ENCODE peak calls at places on chromosome 10, in four cellular contexts. B, G, O and X are unnamed samples.

GRCh38 chr10:49686651-49687050 is 7.2 kb downstream of the C10orf53 start:
- DNase-seq in G (no peak), B (no peak), O (no peak), X (no peak)

GRCh38 chr10:19847321-19847720 is 31.1 kb downstream of the PLXDC2 start:
- DNase-seq in G (no peak), O (no peak), B (no peak), X (no peak)

GRCh38 chr10:4947635-4948596 is 15.3 kb upstream of the AKR1C1 start:
- DNase-seq in B (no peak), O (no peak), G (peak), X (peak)

GRCh38 chr10:127824826-127825225 is 67.9 kb downstream of the CLRN3 start:
- DNase-seq in G (no peak), B (no peak), O (no peak), X (no peak)

GRCh38 chr10:108562105-108562504 is 1361.2 kb downstream of the XPNPEP1 start:
- DNase-seq in G (no peak), O (no peak), B (no peak), X (no peak)

GRCh38 chr10:32415361-32415760 is 30.6 kb upstream of the CCDC7 start:
- DNase-seq in B (no peak), O (peak), G (no peak), X (no peak)

GRCh38 chr10:47048533-47048905 is 137.3 kb downstream of the PTPN20 start:
- DNase-seq in B (peak), G (no peak), O (no peak), X (no peak)

GRCh38 chr10:36669615-36670325 is 455.6 kb upstream of the ANKRD30A start:
- DNase-seq in B (no peak), G (no peak), O (no peak), X (no peak)

GRCh38 chr10:84588426-84588825 is 260.0 kb downstream of the CCSER2 start:
- DNase-seq in O (no peak), G (no peak), B (no peak), X (no peak)

GRCh38 chr10:91378061-91378460 is 32.1 kb upstream of the HECTD2 start:
- DNase-seq in B (no peak), G (no peak), O (no peak), X (no peak)

GRCh38 chr10:44967596-44967995 is 8.0 kb downstream of the RASSF4 start:
- DNase-seq in B (no peak), O (no peak), G (no peak), X (no peak)

GRCh38 chr10:35375091-35375765 is 38.9 kb downstream of the CCNY start:
- DNase-seq in B (no peak), O (no peak), G (no peak), X (no peak)

GRCh38 chr10:3869036-3869435 is 84.0 kb upstream of the KLF6 start:
- DNase-seq in O (no peak), B (no peak), G (no peak), X (no peak)

GRCh38 chr10:127424594-127425264 is 124.4 kb upstream of the NPS start:
- DNase-seq in B (no peak), O (no peak), G (no peak), X (no peak)

GRCh38 chr10:26994743-26995142 is 105.6 kb downstream of the ANKRD26 start:
- DNase-seq in O (no peak), G (no peak), B (no peak), X (no peak)

GRCh38 chr10:44671321-44671720 is 239.8 kb upstream of the TMEM72 start:
- DNase-seq in B (no peak), G (no peak), O (no peak), X (no peak)

GRCh38 chr10:86400705-86401587 is 34.4 kb upstream of the GRID1 start:
- DNase-seq in O (no peak), B (peak), G (peak), X (peak)

GRCh38 chr10:67697646-67698245 is 1.8 kb upstream of the CTNNA3 start:
- DNase-seq in G (peak), O (peak), B (no peak), X (peak)

GRCh38 chr10:80477813-80478212 is 23.7 kb downstream of the TSPAN14 start:
- DNase-seq in O (peak), G (no peak), B (no peak), X (peak)

GRCh38 chr10:113435881-113436280 is 117.0 kb upstream of the HABP2 start:
- DNase-seq in O (no peak), B (no peak), G (no peak), X (no peak)

GRCh38 chr10:74058658-74059057 is 60.7 kb downstream of the VCL start:
- DNase-seq in B (no peak), G (peak), O (peak), X (peak)

GRCh38 chr10:36441557-36441956 is 683.8 kb upstream of the ANKRD30A start:
- DNase-seq in B (no peak), G (no peak), O (no peak), X (no peak)

GRCh38 chr10:119919271-119919670 is 26.7 kb downstream of the SEC23IP start:
- DNase-seq in O (no peak), G (no peak), B (no peak), X (no peak)

GRCh38 chr10:62456611-62457101 is 82.5 kb downstream of the ZNF365 start:
- DNase-seq in O (no peak), G (no peak), B (no peak), X (no peak)

GRCh38 chr10:99938563-99938962 is 71.2 kb downstream of the DNMBP start:
- DNase-seq in G (no peak), B (no peak), O (no peak), X (no peak)

GRCh38 chr10:99519690-99520039 is 13.1 kb upstream of the NKX2-3 start:
- DNase-seq in O (no peak), B (no peak), G (no peak), X (no peak)

DNA sequence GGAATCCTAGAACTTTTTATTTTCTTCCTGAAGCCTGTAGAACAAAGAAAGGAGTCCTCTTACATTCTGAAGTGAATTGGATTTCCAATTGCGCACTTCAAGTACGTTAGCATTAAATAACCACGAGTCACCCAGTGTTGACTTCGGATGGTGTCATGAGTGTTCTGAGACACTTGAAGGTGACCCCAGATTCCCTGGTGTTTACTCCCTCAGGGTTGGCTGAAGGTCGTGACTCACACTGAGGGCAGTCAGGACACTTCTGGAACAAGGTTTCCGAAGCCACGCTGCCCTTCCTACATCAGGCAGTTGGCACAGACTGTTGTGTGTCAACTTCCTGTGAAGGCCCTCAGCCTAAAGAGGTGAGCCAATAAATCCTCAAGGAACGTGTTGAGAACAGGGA is 186.6 kb upstream of the CELF2 start:
- DNase-seq in G (no peak), B (no peak), O (no peak), X (no peak)
- TF ChIP-seq HMGXB4 in G (no peak), B (no peak), O (no peak), X (no peak)

GRCh38 chr10:24363070-24363469 is 154.1 kb downstream of the KIAA1217 start:
- DNase-seq in O (no peak), B (no peak), G (peak), X (no peak)

GRCh38 chr10:24357344-24358021 is 148.5 kb downstream of the KIAA1217 start:
- DNase-seq in O (no peak), B (peak), G (no peak), X (no peak)

GRCh38 chr10:24355289-24355688 is 146.4 kb downstream of the KIAA1217 start:
- DNase-seq in G (no peak), B (no peak), O (no peak), X (no peak)

GRCh38 chr10:24358022-24358421 is 149.1 kb downstream of the KIAA1217 start:
- DNase-seq in B (no peak), G (no peak), O (no peak), X (no peak)

GRCh38 chr10:24360286-24361127 is 151.6 kb downstream of the KIAA1217 start:
- DNase-seq in G (peak), B (peak), O (peak), X (peak)
- TF ChIP-seq HMGXB4 in G (no peak), B (no peak), O (no peak), X (no peak)

GRCh38 chr10:12872577-12872976 is 128.9 kb downstream of the CCDC3 start:
- DNase-seq in B (no peak), G (no peak), O (no peak), X (no peak)

GRCh38 chr10:12874501-12874900 is 127.0 kb downstream of the CCDC3 start:
- DNase-seq in G (no peak), B (no peak), O (no peak), X (no peak)

GRCh38 chr10:12876266-12876665 is 125.2 kb downstream of the CCDC3 start:
- DNase-seq in G (no peak), O (no peak), B (no peak), X (no peak)

GRCh38 chr10:12873172-12873571 is 128.3 kb downstream of the CCDC3 start:
- DNase-seq in G (no peak), B (no peak), O (no peak), X (no peak)

DNA sequence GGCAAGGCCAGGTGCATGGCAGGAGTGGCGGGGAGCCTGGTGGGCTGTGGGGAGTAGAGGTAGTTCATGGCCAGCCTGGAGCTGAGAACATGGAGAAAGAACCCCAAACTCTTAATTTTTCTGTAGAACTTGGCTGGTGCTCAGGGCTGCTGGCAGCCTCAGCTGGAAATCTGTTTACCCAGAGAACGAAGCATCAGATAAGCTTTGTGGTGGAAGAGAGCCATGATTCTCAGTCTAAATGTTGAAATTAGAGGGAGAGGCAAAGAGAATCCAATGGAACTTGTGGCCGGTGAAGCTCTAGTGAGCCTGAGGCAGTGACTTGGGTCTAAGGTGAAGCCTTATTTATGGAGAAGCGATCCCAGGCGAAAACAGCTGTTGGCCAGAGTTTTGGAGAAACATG is 126.4 kb downstream of the CCDC3 start:
- DNase-seq in G (no peak), B (no peak), O (no peak), X (no peak)
- TF ChIP-seq HMGXB4 in G (no peak), B (no peak), O (no peak), X (no peak)

DNA sequence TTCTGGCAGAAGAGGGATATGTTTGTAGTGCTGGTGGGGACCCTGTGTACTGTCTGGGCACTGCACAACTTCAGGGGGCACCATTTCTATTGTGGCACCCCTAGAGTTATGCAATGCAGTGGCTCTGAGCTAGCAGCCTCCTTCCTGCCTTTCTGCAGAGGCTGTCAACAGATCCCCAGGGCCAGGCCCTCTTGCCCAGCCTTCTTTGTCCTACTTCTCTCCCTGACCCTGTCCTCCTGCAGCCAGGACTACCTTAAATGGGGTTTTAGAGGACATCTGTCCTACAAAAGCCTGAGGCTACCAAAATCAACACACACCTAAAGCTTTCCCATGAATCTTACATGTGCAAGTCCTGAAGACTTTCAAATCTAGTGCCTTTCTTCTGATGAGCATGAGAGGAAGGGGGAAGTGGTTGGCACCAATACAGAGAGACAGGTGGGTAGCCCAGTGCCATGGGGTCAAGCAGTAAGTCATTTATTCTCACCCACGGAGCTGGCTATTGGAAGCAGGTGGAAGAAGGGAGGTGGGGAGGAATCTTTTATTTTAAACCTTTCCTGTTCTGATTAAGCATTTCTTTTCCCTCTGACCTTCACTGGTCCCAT is 2.4 kb downstream of the SPOCK2 start:
- DNase-seq in O (no peak), G (no peak), B (no peak), X (no peak)
- TF ChIP-seq HMGXB4 in O (no peak), G (no peak), B (no peak), X (no peak)

DNA sequence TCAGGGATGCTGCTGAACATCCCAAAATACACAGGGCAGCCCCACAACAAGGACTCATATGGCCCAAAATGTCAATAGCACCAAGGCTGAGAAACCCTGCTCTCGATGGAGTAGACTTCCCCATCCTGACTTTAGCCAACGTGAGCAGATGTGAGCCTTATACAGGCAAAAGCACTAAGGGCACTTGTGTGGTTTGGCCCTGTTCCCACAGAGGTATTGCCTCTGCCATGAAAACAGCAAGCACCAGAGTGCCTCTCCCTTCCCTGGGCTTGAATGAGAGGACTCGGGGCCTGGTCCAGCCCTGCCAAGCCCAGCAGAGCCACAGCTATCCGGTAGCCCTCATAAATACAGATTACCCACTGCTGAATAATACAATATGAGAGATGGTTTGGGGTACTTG is 47.5 kb downstream of the ACSM6 start:
- DNase-seq in B (no peak), O (no peak), G (no peak), X (no peak)
- TF ChIP-seq HMGXB4 in B (no peak), O (no peak), G (no peak), X (no peak)

GRCh38 chr10:30270247-30270646 is 78.8 kb downstream of the MTPAP start:
- DNase-seq in O (no peak), G (no peak), B (no peak), X (peak)
- TF ChIP-seq HMGXB4 in O (no peak), G (no peak), B (no peak), X (no peak)

DNA sequence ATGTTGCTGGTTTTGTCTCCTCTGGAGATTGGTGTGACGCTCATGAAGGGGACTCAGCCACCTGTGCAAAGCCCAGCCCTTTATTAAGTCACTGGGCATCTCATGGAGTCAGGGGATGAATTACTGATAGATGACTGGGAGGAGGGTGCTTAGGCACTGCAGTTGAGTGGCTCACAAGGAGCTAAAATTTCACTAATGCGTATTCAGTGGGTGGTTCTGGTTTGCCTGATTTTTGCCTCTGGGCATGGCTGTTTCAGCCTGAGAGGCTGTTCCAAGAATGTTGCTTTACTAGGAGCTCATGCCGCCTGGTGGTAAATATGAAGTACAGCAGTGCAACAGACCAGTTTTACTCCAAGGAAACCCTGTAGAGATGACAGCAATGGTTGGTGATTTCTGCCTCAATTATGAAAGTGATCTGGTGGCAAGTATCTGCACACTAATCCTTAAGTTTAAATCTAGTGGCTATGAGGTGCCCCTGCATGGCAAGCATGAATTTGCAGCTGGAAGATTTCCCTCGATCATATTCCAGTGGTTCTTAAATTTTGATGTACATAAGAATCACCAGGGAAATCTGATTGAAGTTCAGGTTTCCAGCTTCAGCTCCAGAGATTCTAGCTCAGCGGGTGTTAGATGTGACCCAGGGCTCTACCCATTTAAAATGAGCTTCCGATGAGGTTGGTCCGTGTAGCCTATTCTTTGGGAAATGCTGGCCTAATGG is 19.9 kb downstream of the ACTA2 start:
- DNase-seq in G (peak), O (peak), B (peak), X (peak)
- TF ChIP-seq HMGXB4 in G (no peak), O (no peak), B (no peak), X (no peak)

GRCh38 chr10:14889318-14889717 is 10.7 kb downstream of the SUV39H2 start:
- DNase-seq in B (no peak), G (no peak), O (peak), X (peak)

DNA sequence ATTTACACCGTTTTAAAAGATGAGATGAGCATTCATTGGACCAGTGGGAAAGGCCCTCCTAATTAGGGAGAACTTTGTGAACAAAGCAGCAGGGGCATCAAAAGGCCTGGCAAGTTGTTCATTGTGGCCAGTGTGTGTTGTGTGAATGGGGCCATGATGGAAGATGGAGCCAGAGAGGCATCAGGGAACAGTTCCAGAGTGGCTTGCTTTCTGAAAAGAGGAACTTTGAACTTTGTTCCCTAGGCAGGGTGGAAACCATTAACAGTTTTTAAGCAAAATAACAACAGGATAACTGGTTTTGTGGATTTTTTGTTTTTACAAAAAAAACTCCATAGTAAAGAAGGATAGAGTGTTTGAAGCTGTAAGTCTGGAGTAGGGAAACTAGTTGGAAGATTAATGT is 12.5 kb downstream of the SUV39H2 start:
- DNase-seq in B (no peak), O (no peak), G (no peak), X (no peak)
- TF ChIP-seq HMGXB4 in B (no peak), O (no peak), G (no peak), X (no peak)

DNA sequence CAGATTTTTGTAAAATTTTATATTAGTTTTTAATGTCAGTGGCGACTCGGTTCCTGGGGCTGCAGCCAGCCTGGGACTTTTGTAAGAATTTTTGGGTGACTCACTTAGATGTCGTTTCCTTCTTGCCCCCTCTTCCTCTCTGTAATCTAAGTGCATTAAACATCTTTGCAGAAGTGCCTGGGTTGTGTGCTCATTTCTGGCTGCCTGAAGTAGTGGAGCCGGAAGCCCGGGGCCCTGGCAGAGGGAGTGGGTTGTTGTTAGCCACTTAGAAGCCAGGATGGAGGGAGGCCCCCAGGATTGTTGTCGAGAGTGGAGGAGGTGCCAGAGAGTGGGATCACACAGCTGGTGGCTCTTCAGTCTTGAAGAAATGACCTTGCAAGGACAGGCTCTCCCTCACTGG is 11.0 kb upstream of the TRIM8 start:
- DNase-seq in G (no peak), B (no peak), O (no peak), X (no peak)
- TF ChIP-seq HMGXB4 in G (no peak), B (no peak), O (no peak), X (no peak)

DNA sequence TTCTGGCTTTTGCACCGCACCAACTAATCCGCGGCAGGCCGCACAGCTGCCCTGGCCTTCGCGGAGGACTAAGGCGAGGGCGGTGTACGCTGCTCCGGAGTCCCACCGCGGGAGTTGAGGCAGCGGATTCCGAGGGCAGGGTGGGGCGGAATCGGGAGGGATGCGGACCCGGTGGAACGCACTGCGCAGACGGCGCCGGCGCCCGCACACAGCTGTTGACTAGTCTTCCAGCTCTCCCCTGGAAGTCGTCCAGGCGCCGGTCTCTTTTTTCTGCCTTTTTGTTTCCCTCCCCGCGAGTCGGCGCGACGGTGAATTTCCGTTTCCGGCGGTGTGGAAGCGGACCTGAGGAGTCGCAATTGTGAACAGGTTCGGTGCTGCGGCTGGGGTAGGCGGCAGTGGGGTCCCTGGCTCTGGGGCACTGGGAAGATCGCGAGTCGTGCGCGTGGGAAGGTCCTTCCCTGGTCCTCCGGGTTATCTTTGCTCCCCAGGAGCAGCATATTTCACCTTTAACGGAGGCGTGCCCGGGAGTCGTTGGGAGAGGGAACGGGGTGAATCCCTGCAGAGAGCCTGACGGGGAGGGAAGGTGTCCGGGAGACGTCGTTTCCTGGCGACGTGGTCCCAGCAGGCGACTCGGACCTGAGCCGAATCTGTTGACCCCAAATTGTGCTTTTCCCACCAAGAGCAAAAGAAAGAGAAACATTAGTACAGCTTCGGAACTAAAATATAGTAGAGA is at the start of gene ASAH2B:
- DNase-seq in B (peak), O (peak), G (peak), X (peak)
- TF ChIP-seq HMGXB4 in B (no peak), O (no peak), G (peak), X (no peak)